ENCODE peak calls at places on chromosomes 13 and 19, in six cellular contexts. One of them, this sample, is unnamed.

GRCh38 chr13:77509221-77509620 is 26.3 kb upstream of the SCEL start:
- DNase-seq in substantia nigra: no peak
- DNase-seq in NCI-H1105: no peak
- DNase-seq in GM10248: no peak
- DNase-seq in uterus: no peak
- DNase-seq in A549: no peak
- DNase-seq in this sample: peak; percentile 68

GRCh38 chr13:40764587-40765403 is 6.2 kb downstream of the MRPS31 start:
- DNase-seq in substantia nigra: no peak
- DNase-seq in NCI-H1105: no peak
- DNase-seq in GM10248: no peak
- DNase-seq in uterus: no peak
- DNase-seq in A549: no peak
- DNase-seq in this sample: no peak

GRCh38 chr19:44807162-44807561 is 1.7 kb upstream of the BCAM start:
- DNase-seq in substantia nigra: no peak
- DNase-seq in NCI-H1105: peak; percentile 21
- DNase-seq in GM10248: no peak
- DNase-seq in uterus: no peak
- DNase-seq in A549: peak; percentile 79
- DNase-seq in this sample: peak; percentile 69

GRCh38 chr13:40762849-40763248 is 8.1 kb downstream of the MRPS31 start:
- DNase-seq in substantia nigra: no peak
- DNase-seq in NCI-H1105: no peak
- DNase-seq in GM10248: no peak
- DNase-seq in uterus: no peak
- DNase-seq in A549: no peak
- DNase-seq in this sample: no peak

GRCh38 chr13:99606322-99607089 is 105.2 kb downstream of the TM9SF2 start:
- DNase-seq in substantia nigra: peak; percentile 95
- DNase-seq in NCI-H1105: peak; percentile 50
- DNase-seq in GM10248: peak; percentile 97
- DNase-seq in uterus: peak; percentile 89
- DNase-seq in A549: peak; percentile 50
- DNase-seq in this sample: peak; percentile 62

GRCh38 chr13:98930014-98930625 is 47.7 kb downstream of the DOCK9 start:
- DNase-seq in substantia nigra: peak; percentile 73
- DNase-seq in NCI-H1105: no peak
- DNase-seq in GM10248: no peak
- DNase-seq in uterus: no peak
- DNase-seq in A549: no peak
- DNase-seq in this sample: no peak

GRCh38 chr13:51759240-51759639 is 44.7 kb downstream of the DHRS12 start:
- DNase-seq in substantia nigra: no peak
- DNase-seq in NCI-H1105: no peak
- DNase-seq in GM10248: no peak
- DNase-seq in uterus: no peak
- DNase-seq in A549: no peak
- DNase-seq in this sample: no peak

GRCh38 chr13:98598043-98598442 is 21.1 kb upstream of the STK24 start:
- DNase-seq in substantia nigra: no peak
- DNase-seq in NCI-H1105: no peak
- DNase-seq in GM10248: no peak
- DNase-seq in uterus: no peak
- DNase-seq in A549: no peak
- DNase-seq in this sample: no peak

GRCh38 chr13:97116754-97117153 is 105.4 kb upstream of the MBNL2 start:
- DNase-seq in substantia nigra: no peak
- DNase-seq in NCI-H1105: no peak
- DNase-seq in GM10248: no peak
- DNase-seq in uterus: no peak
- DNase-seq in A549: no peak
- DNase-seq in this sample: no peak

GRCh38 chr13:100302391-100302790 is 213.5 kb downstream of the PCCA start:
- DNase-seq in substantia nigra: no peak
- DNase-seq in NCI-H1105: no peak
- DNase-seq in GM10248: no peak
- DNase-seq in uterus: no peak
- DNase-seq in A549: no peak
- DNase-seq in this sample: no peak

GRCh38 chr13:23344923-23345322 is 88.6 kb downstream of the SACS start:
- DNase-seq in substantia nigra: no peak
- DNase-seq in NCI-H1105: no peak
- DNase-seq in GM10248: no peak
- DNase-seq in uterus: no peak
- DNase-seq in A549: no peak
- DNase-seq in this sample: no peak

GRCh38 chr19:4375620-4376228 is 24.6 kb downstream of the SH3GL1 start:
- DNase-seq in substantia nigra: peak; percentile 60
- DNase-seq in NCI-H1105: no peak
- DNase-seq in GM10248: peak; percentile 59
- DNase-seq in uterus: peak; percentile 52
- DNase-seq in A549: no peak
- DNase-seq in this sample: peak; percentile 94

GRCh38 chr19:47598407-47599349 is 10.3 kb upstream of the BICRA start:
- DNase-seq in substantia nigra: no peak
- DNase-seq in NCI-H1105: no peak
- DNase-seq in GM10248: no peak
- DNase-seq in uterus: peak; percentile 75
- DNase-seq in A549: peak; percentile 98
- DNase-seq in this sample: peak; percentile 96

GRCh38 chr13:33953781-33954180 is 135.8 kb downstream of the RFC3 start:
- DNase-seq in substantia nigra: no peak
- DNase-seq in NCI-H1105: no peak
- DNase-seq in GM10248: no peak
- DNase-seq in uterus: no peak
- DNase-seq in A549: no peak
- DNase-seq in this sample: no peak

GRCh38 chr13:50410921-50411712 is 395.9 kb downstream of the KCNRG start:
- DNase-seq in substantia nigra: no peak
- DNase-seq in NCI-H1105: no peak
- DNase-seq in GM10248: no peak
- DNase-seq in uterus: no peak
- DNase-seq in A549: peak; percentile 54
- DNase-seq in this sample: peak; percentile 75

GRCh38 chr13:46641274-46642081 is 88.5 kb downstream of the LRCH1 start:
- DNase-seq in substantia nigra: no peak
- DNase-seq in NCI-H1105: no peak
- DNase-seq in GM10248: no peak
- DNase-seq in uterus: no peak
- DNase-seq in A549: no peak
- DNase-seq in this sample: peak; percentile 78

GRCh38 chr19:22945560-22945959 is 57.4 kb downstream of the ZNF728 start:
- DNase-seq in substantia nigra: no peak
- DNase-seq in NCI-H1105: no peak
- DNase-seq in GM10248: no peak
- DNase-seq in uterus: no peak
- DNase-seq in A549: no peak
- DNase-seq in this sample: no peak

GRCh38 chr19:39246951-39247669 is 1.5 kb downstream of the IFNL4 start:
- DNase-seq in substantia nigra: peak; percentile 23
- DNase-seq in NCI-H1105: peak; percentile 27
- DNase-seq in GM10248: no peak
- DNase-seq in uterus: no peak
- DNase-seq in A549: no peak
- DNase-seq in this sample: no peak

GRCh38 chr13:99398071-99398470 is 90.9 kb upstream of the GPR183 start:
- DNase-seq in substantia nigra: no peak
- DNase-seq in NCI-H1105: no peak
- DNase-seq in GM10248: no peak
- DNase-seq in uterus: no peak
- DNase-seq in A549: no peak
- DNase-seq in this sample: no peak

This sample was measured in Caki2.